ENCODE peak calls at places on chromosome 20, in eight cellular contexts. S is neural crest cell, M is fibroblast of villous mesenchyme, B is SK-N-SH, A is BJ, O is adrenal gland, C is OCI-LY7, I is lower lobe of right lung. U is an unnamed sample.
A peak's percentile ranks its signal among the peaks of the same experiment; 100 is the strongest.

GRCh38 chr20:62688083-62688482 is 20.6 kb upstream of the NTSR1 start:
- DNase-seq in S (no peak), M (no peak), B (no peak), A (no peak), O (no peak), C (no peak), I (no peak), U (no peak)

GRCh38 chr20:43721429-43722152 is 5.2 kb downstream of the GTSF1L start:
- DNase-seq in S (no peak), M (no peak), B (no peak), A (no peak), O (no peak), C (peak; percentile 75), I (no peak), U (no peak)

GRCh38 chr20:38863024-38863851 is 57.7 kb downstream of the PPP1R16B start:
- DNase-seq in S (no peak), M (no peak), B (no peak), A (no peak), O (no peak), C (peak; percentile 87), I (no peak), U (no peak)

GRCh38 chr20:51833326-51833725 is 31.0 kb upstream of the SALL4 start:
- DNase-seq in S (no peak), M (no peak), B (no peak), A (no peak), O (no peak), C (no peak), I (no peak), U (no peak)

GRCh38 chr20:49693435-49694171 is 20.1 kb downstream of the B4GALT5 start:
- DNase-seq in S (no peak), M (no peak), B (no peak), A (no peak), O (no peak), C (no peak), I (no peak), U (no peak)

GRCh38 chr20:44209691-44210421 is 715 bp downstream of the OSER1 start:
- DNase-seq in S (no peak), M (peak; percentile 55), B (peak; percentile 39), A (no peak), O (peak; percentile 38), C (peak; percentile 34), I (no peak), U (peak; percentile 35)

GRCh38 chr20:20435453-20435852 is 67.5 kb downstream of the INSM1 start:
- DNase-seq in S (no peak), M (no peak), B (no peak), A (no peak), O (no peak), C (no peak), I (no peak), U (no peak)

GRCh38 chr20:62069741-62070216 is 4.1 kb upstream of the TAF4 start:
- DNase-seq in S (no peak), M (peak; percentile 75), B (no peak), A (peak; percentile 47), O (peak; percentile 78), C (no peak), I (no peak), U (peak; percentile 37)

GRCh38 chr20:38534756-38535155 is 46.2 kb upstream of the ADIG start:
- DNase-seq in S (no peak), M (no peak), B (no peak), A (no peak), O (no peak), C (no peak), I (no peak), U (no peak)

GRCh38 chr20:37755665-37756064 is 61.8 kb downstream of the CTNNBL1 start:
- DNase-seq in S (no peak), M (peak; percentile 7), B (peak; percentile 30), A (no peak), O (no peak), C (no peak), I (no peak), U (no peak)

GRCh38 chr20:7379621-7380220 is 560.5 kb downstream of the HAO1 start:
- DNase-seq in S (no peak), M (no peak), B (no peak), A (peak; percentile 19), O (no peak), C (no peak), I (no peak), U (no peak)

GRCh38 chr20:33178726-33179125 is 10.8 kb downstream of the BPIFA2 start:
- DNase-seq in S (no peak), M (no peak), B (no peak), A (no peak), O (no peak), C (no peak), I (no peak), U (no peak)

GRCh38 chr20:5843054-5843731 is 93.0 kb downstream of the SHLD1 start:
- DNase-seq in S (no peak), M (peak; percentile 71), B (no peak), A (no peak), O (no peak), C (no peak), I (no peak), U (no peak)

GRCh38 chr20:20078041-20078440 is 25.7 kb downstream of the CFAP61 start:
- DNase-seq in S (no peak), M (no peak), B (no peak), A (no peak), O (no peak), C (no peak), I (no peak), U (no peak)

GRCh38 chr20:13492001-13492480 is 146.7 kb downstream of the TASP1 start:
- DNase-seq in S (peak; percentile 32), M (peak; percentile 83), B (no peak), A (peak; percentile 58), O (no peak), C (no peak), I (no peak), U (peak; percentile 89)
- TF ChIP-seq CTCF in S (no peak), M (no peak), B (no peak), A (peak; percentile 24), O (peak; percentile 26), C (no peak), I (no peak), U (peak; percentile 29)

GRCh38 chr20:56200456-56200855 is 48.1 kb upstream of the MC3R start:
- DNase-seq in S (no peak), M (no peak), B (no peak), A (no peak), O (no peak), C (peak; percentile 33), I (no peak), U (no peak)
- TF ChIP-seq CTCF in S (peak; percentile 47), M (peak; percentile 29), B (peak; percentile 31), A (peak; percentile 9), O (no peak), C (peak; percentile 83), I (no peak), U (no peak)

GRCh38 chr20:34578040-34578439 is 19.5 kb downstream of the MAP1LC3A start:
- DNase-seq in S (no peak), M (no peak), B (no peak), A (no peak), O (no peak), C (no peak), I (no peak), U (peak; percentile 80)

GRCh38 chr20:34579936-34580587 is 21.5 kb downstream of the MAP1LC3A start:
- DNase-seq in S (no peak), M (no peak), B (no peak), A (no peak), O (no peak), C (peak; percentile 72), I (no peak), U (no peak)

GRCh38 chr20:34580588-34580940 is 22.0 kb downstream of the MAP1LC3A start:
- DNase-seq in S (no peak), M (no peak), B (no peak), A (no peak), O (no peak), C (no peak), I (no peak), U (no peak)

GRCh38 chr20:34578521-34579147 is 20.1 kb downstream of the MAP1LC3A start:
- DNase-seq in S (no peak), M (no peak), B (no peak), A (no peak), O (no peak), C (no peak), I (no peak), U (no peak)

DNA sequence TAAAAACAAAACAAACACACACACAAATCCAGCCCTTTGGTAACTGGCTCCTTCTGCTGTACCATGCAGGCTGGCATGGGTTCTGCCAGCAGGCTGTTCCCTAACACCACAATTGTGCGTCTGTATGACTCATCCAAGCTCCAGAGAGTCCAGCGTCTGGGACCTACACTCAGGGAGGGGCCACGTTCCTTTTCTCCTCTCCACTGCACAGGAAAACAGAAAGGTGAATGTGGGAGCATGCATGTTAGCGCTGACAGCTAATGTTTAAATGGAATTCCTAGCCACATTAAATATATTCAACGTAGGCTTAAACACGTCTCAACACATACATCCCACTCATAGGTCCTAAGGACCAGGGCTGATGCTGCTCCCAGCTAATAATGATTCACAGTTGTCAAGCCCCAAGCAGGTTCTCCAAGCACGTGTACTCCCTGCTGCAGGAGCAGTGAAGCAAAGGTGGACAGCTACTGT is 20.7 kb downstream of the MAP1LC3A start:
- DNase-seq in S (no peak), M (peak; percentile 78), B (no peak), A (no peak), O (peak; percentile 74), C (no peak), I (no peak), U (peak; percentile 78)
- TF ChIP-seq CTCF in S (peak; percentile 73), M (peak; percentile 77), B (peak; percentile 89), A (peak; percentile 78), O (peak; percentile 77), C (no peak), I (peak; percentile 38), U (peak; percentile 64)

GRCh38 chr20:25082498-25082873 is 545 bp upstream of the VSX1 start:
- DNase-seq in S (no peak), M (no peak), B (peak; percentile 51), A (no peak), O (no peak), C (no peak), I (no peak), U (no peak)

GRCh38 chr20:25083141-25083772 is 1.3 kb upstream of the VSX1 start:
- DNase-seq in S (no peak), M (no peak), B (peak; percentile 45), A (no peak), O (no peak), C (no peak), I (no peak), U (no peak)

GRCh38 chr20:25079171-25079570 is 2.8 kb downstream of the VSX1 start:
- DNase-seq in S (no peak), M (no peak), B (no peak), A (no peak), O (no peak), C (no peak), I (no peak), U (no peak)

GRCh38 chr20:25081730-25082497 is at the start of gene VSX1:
- DNase-seq in S (no peak), M (no peak), B (peak; percentile 54), A (no peak), O (no peak), C (no peak), I (no peak), U (no peak)

DNA sequence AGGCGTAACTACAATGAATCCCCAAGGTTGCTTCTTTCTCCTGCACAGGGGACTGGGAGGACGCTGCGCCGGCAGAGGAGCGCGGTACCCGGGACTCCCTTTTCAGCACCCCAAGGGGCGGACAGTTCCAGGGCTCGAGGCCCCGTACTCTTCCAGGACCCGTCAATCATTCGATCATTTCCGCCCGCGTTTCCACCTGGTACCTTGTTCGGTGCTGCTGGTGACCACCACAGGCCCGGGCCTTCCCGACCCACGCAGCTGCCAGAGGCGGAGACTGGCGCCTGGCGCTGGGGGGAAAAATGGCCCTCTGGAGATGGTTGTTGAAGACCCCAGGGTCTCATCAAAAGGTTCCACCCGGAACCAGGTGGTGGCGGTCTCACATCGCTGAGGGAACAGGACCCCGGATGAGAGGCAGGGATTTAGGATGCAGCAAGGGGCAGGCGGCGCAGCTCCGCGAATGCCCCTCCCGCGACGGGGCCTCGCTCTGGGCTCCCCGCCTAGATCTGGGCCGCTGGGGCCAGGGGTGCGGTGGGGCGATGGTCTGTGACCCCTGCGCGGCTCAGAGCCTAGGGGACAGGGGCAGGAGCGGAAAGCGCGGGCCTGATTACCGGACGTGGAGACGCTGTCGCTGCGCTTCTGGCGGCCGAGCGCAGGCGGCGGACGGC is 744 bp downstream of the VSX1 start:
- DNase-seq in S (peak; percentile 64), M (peak; percentile 6), B (peak; percentile 64), A (no peak), O (no peak), C (no peak), I (no peak), U (peak; percentile 12)
- TF ChIP-seq CTCF in S (peak; percentile 33), M (no peak), B (no peak), A (no peak), O (no peak), C (no peak), I (no peak), U (no peak)

U was measured in fibroblast of the aortic adventitia.